ENCODE peak calls at places on chromosome 4, in five cellular contexts. One of them, this sample, is unnamed.

GRCh38 chr4:75844151-75844662 is 58.0 kb downstream of the PPEF2 start:
- DNase-seq in WTC11: no peak
- DNase-seq in breast epithelium: no peak
- DNase-seq in dorsolateral prefrontal cortex: no peak
- DNase-seq in PC-3: no peak
- DNase-seq in this sample: no peak

GRCh38 chr4:171378323-171378722 is 434.9 kb upstream of the GALNTL6 start:
- DNase-seq in WTC11: no peak
- DNase-seq in breast epithelium: no peak
- DNase-seq in dorsolateral prefrontal cortex: no peak
- DNase-seq in PC-3: peak
- DNase-seq in this sample: no peak

GRCh38 chr4:8585721-8586161 is 5.5 kb downstream of the GPR78 start:
- DNase-seq in WTC11: peak
- DNase-seq in breast epithelium: no peak
- DNase-seq in dorsolateral prefrontal cortex: no peak
- DNase-seq in PC-3: no peak
- DNase-seq in this sample: no peak

GRCh38 chr4:140943486-140943885 is 187.3 kb upstream of the TBC1D9 start:
- DNase-seq in WTC11: no peak
- DNase-seq in breast epithelium: no peak
- DNase-seq in dorsolateral prefrontal cortex: no peak
- DNase-seq in PC-3: no peak
- DNase-seq in this sample: no peak

GRCh38 chr4:10083861-10084641 is 32.5 kb downstream of the WDR1 start:
- DNase-seq in WTC11: peak
- DNase-seq in breast epithelium: peak
- DNase-seq in dorsolateral prefrontal cortex: peak
- DNase-seq in PC-3: no peak
- DNase-seq in this sample: no peak

GRCh38 chr4:149441338-149441737 is 374.3 kb downstream of the IQCM start:
- DNase-seq in WTC11: no peak
- DNase-seq in breast epithelium: no peak
- DNase-seq in dorsolateral prefrontal cortex: no peak
- DNase-seq in PC-3: peak
- DNase-seq in this sample: no peak

GRCh38 chr4:40003986-40004385 is 26.3 kb upstream of the PDS5A start:
- DNase-seq in WTC11: no peak
- DNase-seq in breast epithelium: no peak
- DNase-seq in dorsolateral prefrontal cortex: no peak
- DNase-seq in PC-3: peak
- DNase-seq in this sample: no peak

GRCh38 chr4:80365928-80366327 is 30.4 kb downstream of the CFAP299 start:
- DNase-seq in WTC11: peak
- DNase-seq in breast epithelium: no peak
- DNase-seq in dorsolateral prefrontal cortex: no peak
- DNase-seq in PC-3: peak
- DNase-seq in this sample: peak

GRCh38 chr4:156673483-156673882 is 298.1 kb downstream of the PDGFC start:
- DNase-seq in WTC11: no peak
- DNase-seq in breast epithelium: no peak
- DNase-seq in dorsolateral prefrontal cortex: no peak
- DNase-seq in PC-3: peak
- DNase-seq in this sample: no peak

GRCh38 chr4:123545569-123546122 is 149.1 kb downstream of the SPRY1 start:
- DNase-seq in WTC11: no peak
- DNase-seq in breast epithelium: no peak
- DNase-seq in dorsolateral prefrontal cortex: no peak
- DNase-seq in PC-3: no peak
- DNase-seq in this sample: no peak

GRCh38 chr4:1663549-1663948 is 20.6 kb downstream of the FAM53A start:
- DNase-seq in WTC11: no peak
- DNase-seq in breast epithelium: no peak
- DNase-seq in dorsolateral prefrontal cortex: no peak
- DNase-seq in PC-3: no peak
- DNase-seq in this sample: no peak

GRCh38 chr4:164731827-164732474 is 22.0 kb upstream of the SMIM31 start:
- DNase-seq in WTC11: peak
- DNase-seq in breast epithelium: no peak
- DNase-seq in dorsolateral prefrontal cortex: peak
- DNase-seq in PC-3: peak
- DNase-seq in this sample: peak

GRCh38 chr4:95304898-95305297 is 243.9 kb downstream of the UNC5C start:
- DNase-seq in WTC11: no peak
- DNase-seq in breast epithelium: no peak
- DNase-seq in dorsolateral prefrontal cortex: no peak
- DNase-seq in PC-3: peak
- DNase-seq in this sample: no peak

GRCh38 chr4:86089924-86090323 is 269.9 kb downstream of the MAPK10 start:
- DNase-seq in WTC11: no peak
- DNase-seq in breast epithelium: no peak
- DNase-seq in dorsolateral prefrontal cortex: no peak
- DNase-seq in PC-3: no peak
- DNase-seq in this sample: no peak

GRCh38 chr4:141133146-141134006 is at the start of gene RNF150:
- DNase-seq in WTC11: peak
- DNase-seq in breast epithelium: peak
- DNase-seq in dorsolateral prefrontal cortex: peak
- DNase-seq in PC-3: peak
- DNase-seq in this sample: peak

GRCh38 chr4:150950657-150951056 is 64.4 kb downstream of the LRBA start:
- DNase-seq in WTC11: no peak
- DNase-seq in breast epithelium: no peak
- DNase-seq in dorsolateral prefrontal cortex: no peak
- DNase-seq in PC-3: no peak
- DNase-seq in this sample: no peak

GRCh38 chr4:85932371-85933305 is 427.2 kb downstream of the MAPK10 start:
- DNase-seq in WTC11: no peak
- DNase-seq in breast epithelium: no peak
- DNase-seq in dorsolateral prefrontal cortex: no peak
- DNase-seq in PC-3: no peak
- DNase-seq in this sample: no peak

GRCh38 chr4:25970241-25970675 is 56.2 kb downstream of the SMIM20 start:
- DNase-seq in WTC11: no peak
- DNase-seq in breast epithelium: no peak
- DNase-seq in dorsolateral prefrontal cortex: no peak
- DNase-seq in PC-3: no peak
- DNase-seq in this sample: no peak

GRCh38 chr4:40196724-40197281 is at the start of gene RHOH:
- DNase-seq in WTC11: no peak
- DNase-seq in breast epithelium: no peak
- DNase-seq in dorsolateral prefrontal cortex: no peak
- DNase-seq in PC-3: no peak
- DNase-seq in this sample: no peak

GRCh38 chr4:48228887-48229462 is 40.7 kb downstream of the TEC start:
- DNase-seq in WTC11: no peak
- DNase-seq in breast epithelium: no peak
- DNase-seq in dorsolateral prefrontal cortex: no peak
- DNase-seq in PC-3: no peak
- DNase-seq in this sample: no peak

GRCh38 chr4:71449040-71449439 is 110.2 kb downstream of the SLC4A4 start:
- DNase-seq in WTC11: no peak
- DNase-seq in breast epithelium: no peak
- DNase-seq in dorsolateral prefrontal cortex: no peak
- DNase-seq in PC-3: no peak
- DNase-seq in this sample: no peak

GRCh38 chr4:19358015-19358414 is 893.7 kb upstream of the SLIT2 start:
- DNase-seq in WTC11: no peak
- DNase-seq in breast epithelium: no peak
- DNase-seq in dorsolateral prefrontal cortex: no peak
- DNase-seq in PC-3: peak
- DNase-seq in this sample: no peak

GRCh38 chr4:94827481-94828110 is 69.8 kb downstream of the BMPR1B start:
- DNase-seq in WTC11: no peak
- DNase-seq in breast epithelium: no peak
- DNase-seq in dorsolateral prefrontal cortex: no peak
- DNase-seq in PC-3: peak
- DNase-seq in this sample: no peak

GRCh38 chr4:149980125-149980682 is 98.0 kb upstream of the DCLK2 start:
- DNase-seq in WTC11: no peak
- DNase-seq in breast epithelium: no peak
- DNase-seq in dorsolateral prefrontal cortex: no peak
- DNase-seq in PC-3: no peak
- DNase-seq in this sample: no peak

DNA sequence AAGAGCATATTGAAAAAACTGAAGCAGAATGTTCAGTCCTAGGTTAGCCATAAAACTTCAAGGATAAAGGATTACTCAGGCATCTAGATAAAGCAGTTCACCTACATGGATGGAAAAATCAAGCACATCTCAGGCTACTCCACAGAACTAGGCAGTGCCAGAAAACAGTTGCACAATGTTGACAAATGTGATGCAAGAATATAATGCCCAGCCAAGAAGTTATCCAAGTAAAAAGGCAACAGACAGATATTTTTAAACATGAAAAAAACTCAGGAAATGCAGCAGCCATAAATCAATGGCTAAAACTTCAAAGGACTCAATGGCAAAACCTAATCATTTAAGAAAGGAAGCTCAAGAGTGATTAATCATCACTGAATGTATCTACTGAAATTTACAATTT is 456.0 kb upstream of the FAM241A start:
- DNase-seq in WTC11: no peak
- DNase-seq in breast epithelium: no peak
- DNase-seq in dorsolateral prefrontal cortex: no peak
- DNase-seq in PC-3: no peak
- DNase-seq in this sample: no peak
- TF ChIP-seq CTCF in WTC11: no peak
- TF ChIP-seq CTCF in breast epithelium: no peak
- TF ChIP-seq CTCF in dorsolateral prefrontal cortex: no peak
- TF ChIP-seq CTCF in PC-3: no peak
- TF ChIP-seq CTCF in this sample: no peak

GRCh38 chr4:169565606-169566351 is 46.6 kb downstream of the NEK1 start:
- DNase-seq in WTC11: no peak
- DNase-seq in breast epithelium: no peak
- DNase-seq in dorsolateral prefrontal cortex: no peak
- DNase-seq in PC-3: no peak
- DNase-seq in this sample: no peak
- TF ChIP-seq CTCF in WTC11: no peak
- TF ChIP-seq CTCF in breast epithelium: no peak
- TF ChIP-seq CTCF in dorsolateral prefrontal cortex: no peak
- TF ChIP-seq CTCF in PC-3: no peak
- TF ChIP-seq CTCF in this sample: no peak

GRCh38 chr4:13243152-13243551 is 241.0 kb downstream of the RAB28 start:
- DNase-seq in WTC11: no peak
- DNase-seq in breast epithelium: no peak
- DNase-seq in dorsolateral prefrontal cortex: no peak
- DNase-seq in PC-3: no peak
- DNase-seq in this sample: no peak

GRCh38 chr4:13246107-13246506 is 238.0 kb downstream of the RAB28 start:
- DNase-seq in WTC11: no peak
- DNase-seq in breast epithelium: no peak
- DNase-seq in dorsolateral prefrontal cortex: no peak
- DNase-seq in PC-3: no peak
- DNase-seq in this sample: no peak

GRCh38 chr4:13244342-13244905 is 239.7 kb downstream of the RAB28 start:
- DNase-seq in WTC11: no peak
- DNase-seq in breast epithelium: no peak
- DNase-seq in dorsolateral prefrontal cortex: no peak
- DNase-seq in PC-3: no peak
- DNase-seq in this sample: no peak

DNA sequence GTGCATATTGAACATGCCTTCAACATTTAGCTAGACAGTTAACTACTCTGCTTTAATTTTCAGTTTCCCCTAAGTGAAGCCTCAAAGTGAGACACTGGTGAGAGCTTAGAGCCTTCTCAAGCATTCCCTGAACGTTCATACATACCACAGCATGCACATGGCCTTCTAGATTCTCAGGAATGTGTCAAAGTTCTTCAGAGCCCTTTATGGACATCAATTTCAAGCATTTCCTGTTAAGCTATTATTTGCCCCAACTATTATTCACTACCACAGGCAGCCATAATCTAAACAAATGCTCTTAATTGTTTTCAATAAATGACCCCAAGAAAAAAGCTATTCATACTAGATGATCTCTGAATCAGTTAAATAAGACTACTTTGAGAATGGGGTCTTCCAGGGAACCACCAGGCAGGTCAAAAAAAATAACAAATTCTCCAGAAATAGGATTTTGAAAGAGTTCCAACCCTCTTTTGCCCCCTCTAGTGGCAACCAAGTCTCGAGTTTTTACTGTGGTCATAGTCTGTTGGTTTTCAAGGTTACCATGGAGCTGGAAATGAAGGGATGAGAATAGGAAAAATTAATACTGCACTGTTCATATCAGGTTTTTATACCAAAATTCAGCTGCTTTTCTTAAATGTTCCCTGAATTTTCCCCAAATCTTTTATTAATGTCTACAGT is 235.4 kb downstream of the RAB28 start:
- DNase-seq in WTC11: no peak
- DNase-seq in breast epithelium: no peak
- DNase-seq in dorsolateral prefrontal cortex: no peak
- DNase-seq in PC-3: peak
- DNase-seq in this sample: no peak
- TF ChIP-seq CTCF in WTC11: peak
- TF ChIP-seq CTCF in breast epithelium: no peak
- TF ChIP-seq CTCF in dorsolateral prefrontal cortex: no peak
- TF ChIP-seq CTCF in PC-3: peak
- TF ChIP-seq CTCF in this sample: peak

DNA sequence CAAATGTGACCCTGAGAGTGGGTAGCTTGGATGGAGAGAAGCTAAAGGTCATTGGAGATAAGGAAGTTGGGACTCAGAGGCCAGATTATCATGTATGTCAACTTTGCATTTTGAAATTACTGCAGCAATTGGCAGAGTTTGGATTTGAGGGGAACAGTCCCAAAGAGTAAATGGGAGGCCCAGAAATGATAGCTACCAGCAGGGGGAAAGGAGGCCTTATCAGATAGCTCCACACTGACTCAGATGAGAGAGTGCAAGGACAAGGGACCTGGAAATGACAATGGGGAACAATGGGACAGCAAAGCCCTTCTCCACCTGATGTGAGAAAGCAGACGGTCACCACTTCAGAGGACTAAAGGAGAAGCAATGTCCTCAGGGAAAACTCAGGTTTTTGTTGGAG is 201.5 kb upstream of the JADE1 start:
- DNase-seq in WTC11: no peak
- DNase-seq in breast epithelium: no peak
- DNase-seq in dorsolateral prefrontal cortex: no peak
- DNase-seq in PC-3: no peak
- DNase-seq in this sample: no peak
- TF ChIP-seq CTCF in WTC11: no peak
- TF ChIP-seq CTCF in breast epithelium: no peak
- TF ChIP-seq CTCF in dorsolateral prefrontal cortex: no peak
- TF ChIP-seq CTCF in PC-3: no peak
- TF ChIP-seq CTCF in this sample: no peak